ENCODE peak calls at places on chromosomes 6 and 20, in nine cellular contexts. One of them, this sample, is unnamed.

GRCh38 chr6:6314601-6315000 is 5.9 kb downstream of the F13A1 start:
- DNase-seq in left lung: no peak
- DNase-seq in fibroblast of mammary gland: no peak
- DNase-seq in lower lobe of right lung: no peak
- DNase-seq in HFFc6: no peak
- DNase-seq in cardiac fibroblast: no peak
- DNase-seq in MCF 10A: no peak
- DNase-seq in CD8-positive, alpha-beta T cell: no peak
- DNase-seq in upper lobe of right lung: no peak
- DNase-seq in this sample: no peak

GRCh38 chr6:105077592-105078463 is 102.0 kb downstream of the POPDC3 start:
- DNase-seq in left lung: no peak
- DNase-seq in fibroblast of mammary gland: peak; percentile 69
- DNase-seq in lower lobe of right lung: no peak
- DNase-seq in HFFc6: peak; percentile 47
- DNase-seq in cardiac fibroblast: peak; percentile 68
- DNase-seq in MCF 10A: peak; percentile 69
- DNase-seq in CD8-positive, alpha-beta T cell: no peak
- DNase-seq in upper lobe of right lung: no peak
- DNase-seq in this sample: no peak

GRCh38 chr6:33623895-33624381 is 2.8 kb downstream of the ITPR3 start:
- DNase-seq in left lung: no peak
- DNase-seq in fibroblast of mammary gland: no peak
- DNase-seq in lower lobe of right lung: no peak
- DNase-seq in HFFc6: no peak
- DNase-seq in cardiac fibroblast: no peak
- DNase-seq in MCF 10A: no peak
- DNase-seq in CD8-positive, alpha-beta T cell: no peak
- DNase-seq in upper lobe of right lung: no peak
- DNase-seq in this sample: no peak

GRCh38 chr20:23266530-23267398 is 83.8 kb upstream of the NXT1 start:
- DNase-seq in left lung: no peak
- DNase-seq in fibroblast of mammary gland: no peak
- DNase-seq in lower lobe of right lung: no peak
- DNase-seq in HFFc6: no peak
- DNase-seq in cardiac fibroblast: no peak
- DNase-seq in MCF 10A: no peak
- DNase-seq in CD8-positive, alpha-beta T cell: no peak
- DNase-seq in upper lobe of right lung: no peak
- DNase-seq in this sample: no peak

GRCh38 chr20:24470031-24470781 is 777 bp downstream of the SYNDIG1 start:
- DNase-seq in left lung: no peak
- DNase-seq in fibroblast of mammary gland: no peak
- DNase-seq in lower lobe of right lung: no peak
- DNase-seq in HFFc6: no peak
- DNase-seq in cardiac fibroblast: peak; percentile 1
- DNase-seq in MCF 10A: no peak
- DNase-seq in CD8-positive, alpha-beta T cell: no peak
- DNase-seq in upper lobe of right lung: no peak
- DNase-seq in this sample: no peak

GRCh38 chr6:143727035-143727434 is 49.3 kb downstream of the PHACTR2 start:
- DNase-seq in left lung: no peak
- DNase-seq in fibroblast of mammary gland: no peak
- DNase-seq in lower lobe of right lung: no peak
- DNase-seq in HFFc6: no peak
- DNase-seq in cardiac fibroblast: no peak
- DNase-seq in MCF 10A: no peak
- DNase-seq in CD8-positive, alpha-beta T cell: no peak
- DNase-seq in upper lobe of right lung: no peak
- DNase-seq in this sample: no peak

GRCh38 chr20:3121271-3121911 is 36.9 kb upstream of the AVP start:
- DNase-seq in left lung: no peak
- DNase-seq in fibroblast of mammary gland: no peak
- DNase-seq in lower lobe of right lung: no peak
- DNase-seq in HFFc6: no peak
- DNase-seq in cardiac fibroblast: no peak
- DNase-seq in MCF 10A: no peak
- DNase-seq in CD8-positive, alpha-beta T cell: peak; percentile 29
- DNase-seq in upper lobe of right lung: no peak
- DNase-seq in this sample: no peak

GRCh38 chr6:144033816-144034540 is 25.9 kb upstream of the PLAGL1 start:
- DNase-seq in left lung: no peak
- DNase-seq in fibroblast of mammary gland: peak; percentile 90
- DNase-seq in lower lobe of right lung: no peak
- DNase-seq in HFFc6: peak; percentile 80
- DNase-seq in cardiac fibroblast: peak; percentile 61
- DNase-seq in MCF 10A: peak; percentile 8
- DNase-seq in CD8-positive, alpha-beta T cell: no peak
- DNase-seq in upper lobe of right lung: no peak
- DNase-seq in this sample: no peak

GRCh38 chr20:53652090-53652858 is 58.6 kb upstream of the ZNF217 start:
- DNase-seq in left lung: no peak
- DNase-seq in fibroblast of mammary gland: peak; percentile 26
- DNase-seq in lower lobe of right lung: no peak
- DNase-seq in HFFc6: no peak
- DNase-seq in cardiac fibroblast: peak; percentile 32
- DNase-seq in MCF 10A: no peak
- DNase-seq in CD8-positive, alpha-beta T cell: no peak
- DNase-seq in upper lobe of right lung: no peak
- DNase-seq in this sample: no peak

GRCh38 chr20:60459212-60459611 is 501.0 kb downstream of the CDH26 start:
- DNase-seq in left lung: no peak
- DNase-seq in fibroblast of mammary gland: no peak
- DNase-seq in lower lobe of right lung: no peak
- DNase-seq in HFFc6: no peak
- DNase-seq in cardiac fibroblast: no peak
- DNase-seq in MCF 10A: no peak
- DNase-seq in CD8-positive, alpha-beta T cell: no peak
- DNase-seq in upper lobe of right lung: no peak
- DNase-seq in this sample: no peak

GRCh38 chr6:135094403-135094821 is 39.8 kb upstream of the HBS1L start:
- DNase-seq in left lung: no peak
- DNase-seq in fibroblast of mammary gland: peak; percentile 34
- DNase-seq in lower lobe of right lung: no peak
- DNase-seq in HFFc6: no peak
- DNase-seq in cardiac fibroblast: no peak
- DNase-seq in MCF 10A: peak; percentile 21
- DNase-seq in CD8-positive, alpha-beta T cell: peak; percentile 48
- DNase-seq in upper lobe of right lung: no peak
- DNase-seq in this sample: no peak

GRCh38 chr6:31702421-31702818 is 704 bp downstream of the ABHD16A start:
- DNase-seq in left lung: no peak
- DNase-seq in fibroblast of mammary gland: no peak
- DNase-seq in lower lobe of right lung: no peak
- DNase-seq in HFFc6: no peak
- DNase-seq in cardiac fibroblast: no peak
- DNase-seq in MCF 10A: peak; percentile 15
- DNase-seq in CD8-positive, alpha-beta T cell: no peak
- DNase-seq in upper lobe of right lung: no peak
- DNase-seq in this sample: no peak

GRCh38 chr6:31701666-31702420 is 1.3 kb downstream of the ABHD16A start:
- DNase-seq in left lung: no peak
- DNase-seq in fibroblast of mammary gland: peak; percentile 40
- DNase-seq in lower lobe of right lung: no peak
- DNase-seq in HFFc6: no peak
- DNase-seq in cardiac fibroblast: peak; percentile 33
- DNase-seq in MCF 10A: no peak
- DNase-seq in CD8-positive, alpha-beta T cell: no peak
- DNase-seq in upper lobe of right lung: no peak
- DNase-seq in this sample: no peak

GRCh38 chr6:31700716-31701401 is 2.3 kb downstream of the ABHD16A start:
- DNase-seq in left lung: no peak
- DNase-seq in fibroblast of mammary gland: no peak
- DNase-seq in lower lobe of right lung: no peak
- DNase-seq in HFFc6: no peak
- DNase-seq in cardiac fibroblast: no peak
- DNase-seq in MCF 10A: no peak
- DNase-seq in CD8-positive, alpha-beta T cell: no peak
- DNase-seq in upper lobe of right lung: no peak
- DNase-seq in this sample: no peak

GRCh38 chr6:31706599-31706998 is at the start of gene LY6G6F:
- DNase-seq in left lung: no peak
- DNase-seq in fibroblast of mammary gland: no peak
- DNase-seq in lower lobe of right lung: no peak
- DNase-seq in HFFc6: no peak
- DNase-seq in cardiac fibroblast: peak; percentile 69
- DNase-seq in MCF 10A: no peak
- DNase-seq in CD8-positive, alpha-beta T cell: no peak
- DNase-seq in upper lobe of right lung: no peak
- DNase-seq in this sample: no peak

GRCh38 chr6:31702819-31703716 is at the start of gene ABHD16A:
- DNase-seq in left lung: peak; percentile 99
- DNase-seq in fibroblast of mammary gland: peak; percentile 98
- DNase-seq in lower lobe of right lung: peak; percentile 100
- DNase-seq in HFFc6: peak; percentile 98
- DNase-seq in cardiac fibroblast: peak; percentile 99
- DNase-seq in MCF 10A: peak; percentile 98
- DNase-seq in CD8-positive, alpha-beta T cell: peak; percentile 98
- DNase-seq in upper lobe of right lung: peak; percentile 100
- DNase-seq in this sample: peak; percentile 97
- TF ChIP-seq CTCF in left lung: no peak
- TF ChIP-seq CTCF in fibroblast of mammary gland: no peak
- TF ChIP-seq CTCF in lower lobe of right lung: no peak
- TF ChIP-seq CTCF in HFFc6: peak; percentile 52
- TF ChIP-seq CTCF in cardiac fibroblast: no peak
- TF ChIP-seq CTCF in MCF 10A: no peak
- TF ChIP-seq CTCF in CD8-positive, alpha-beta T cell: no peak
- TF ChIP-seq CTCF in upper lobe of right lung: no peak
- TF ChIP-seq CTCF in this sample: no peak

GRCh38 chr20:32606107-32606506 is 21.0 kb upstream of the NOL4L start:
- DNase-seq in left lung: no peak
- DNase-seq in fibroblast of mammary gland: no peak
- DNase-seq in lower lobe of right lung: no peak
- DNase-seq in HFFc6: no peak
- DNase-seq in cardiac fibroblast: no peak
- DNase-seq in MCF 10A: no peak
- DNase-seq in CD8-positive, alpha-beta T cell: no peak
- DNase-seq in upper lobe of right lung: no peak
- DNase-seq in this sample: no peak
- TF ChIP-seq CTCF in left lung: no peak
- TF ChIP-seq CTCF in fibroblast of mammary gland: no peak
- TF ChIP-seq CTCF in lower lobe of right lung: no peak
- TF ChIP-seq CTCF in HFFc6: no peak
- TF ChIP-seq CTCF in cardiac fibroblast: no peak
- TF ChIP-seq CTCF in MCF 10A: no peak
- TF ChIP-seq CTCF in CD8-positive, alpha-beta T cell: no peak
- TF ChIP-seq CTCF in upper lobe of right lung: no peak
- TF ChIP-seq CTCF in this sample: no peak

DNA sequence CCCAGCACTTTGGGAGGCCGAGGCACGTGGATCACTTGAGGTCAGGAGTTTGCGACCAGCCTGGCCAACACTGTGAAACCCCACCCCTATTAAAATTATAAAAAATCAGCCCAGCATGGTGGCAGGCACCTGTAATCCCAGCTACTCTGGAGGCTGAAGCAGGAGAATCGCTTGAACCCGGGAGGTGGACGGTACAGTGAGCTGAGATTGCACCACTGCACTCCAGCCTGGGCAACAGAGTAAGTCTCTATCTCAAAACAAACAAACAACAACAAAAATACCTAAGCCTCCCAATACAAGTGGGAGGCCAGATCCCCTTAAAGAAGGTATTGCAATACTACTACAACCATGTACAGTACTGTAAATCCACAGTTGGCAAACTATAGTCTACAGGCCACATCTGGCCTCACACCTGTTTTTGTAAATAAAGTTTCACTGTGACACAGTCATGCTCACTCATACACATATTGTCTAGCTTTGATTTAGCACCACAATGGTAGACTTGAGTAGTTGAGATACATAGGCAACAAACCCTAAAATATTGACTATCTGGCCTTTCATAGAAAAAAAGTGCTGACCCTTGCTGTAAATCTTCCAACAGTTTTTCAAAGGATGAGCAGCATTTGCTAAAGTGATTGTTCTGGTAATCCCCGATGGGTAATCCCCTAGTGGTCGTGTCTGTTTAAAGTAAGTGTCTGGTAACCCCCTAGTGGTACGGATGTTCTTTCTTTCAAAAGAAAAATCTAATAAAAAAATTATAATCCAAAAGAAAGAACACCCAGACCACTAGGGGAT is 202.0 kb downstream of the RNGTT start:
- DNase-seq in left lung: no peak
- DNase-seq in fibroblast of mammary gland: no peak
- DNase-seq in lower lobe of right lung: no peak
- DNase-seq in HFFc6: no peak
- DNase-seq in cardiac fibroblast: no peak
- DNase-seq in MCF 10A: no peak
- DNase-seq in CD8-positive, alpha-beta T cell: no peak
- DNase-seq in upper lobe of right lung: no peak
- DNase-seq in this sample: no peak
- TF ChIP-seq CTCF in left lung: no peak
- TF ChIP-seq CTCF in fibroblast of mammary gland: no peak
- TF ChIP-seq CTCF in lower lobe of right lung: no peak
- TF ChIP-seq CTCF in HFFc6: peak; percentile 47
- TF ChIP-seq CTCF in cardiac fibroblast: no peak
- TF ChIP-seq CTCF in MCF 10A: no peak
- TF ChIP-seq CTCF in CD8-positive, alpha-beta T cell: no peak
- TF ChIP-seq CTCF in upper lobe of right lung: no peak
- TF ChIP-seq CTCF in this sample: no peak

GRCh38 chr6:148671085-148671484 is 75.7 kb upstream of the UST start:
- DNase-seq in left lung: no peak
- DNase-seq in fibroblast of mammary gland: no peak
- DNase-seq in lower lobe of right lung: no peak
- DNase-seq in HFFc6: no peak
- DNase-seq in cardiac fibroblast: no peak
- DNase-seq in MCF 10A: no peak
- DNase-seq in CD8-positive, alpha-beta T cell: no peak
- DNase-seq in upper lobe of right lung: no peak
- DNase-seq in this sample: no peak
- TF ChIP-seq CTCF in left lung: no peak
- TF ChIP-seq CTCF in fibroblast of mammary gland: no peak
- TF ChIP-seq CTCF in lower lobe of right lung: no peak
- TF ChIP-seq CTCF in HFFc6: no peak
- TF ChIP-seq CTCF in cardiac fibroblast: no peak
- TF ChIP-seq CTCF in MCF 10A: no peak
- TF ChIP-seq CTCF in CD8-positive, alpha-beta T cell: no peak
- TF ChIP-seq CTCF in upper lobe of right lung: no peak
- TF ChIP-seq CTCF in this sample: no peak

GRCh38 chr6:52162940-52163908 is 23.0 kb upstream of the IL17A start:
- DNase-seq in left lung: no peak
- DNase-seq in fibroblast of mammary gland: peak; percentile 44
- DNase-seq in lower lobe of right lung: no peak
- DNase-seq in HFFc6: peak; percentile 29
- DNase-seq in cardiac fibroblast: peak; percentile 8
- DNase-seq in MCF 10A: peak; percentile 59
- DNase-seq in CD8-positive, alpha-beta T cell: no peak
- DNase-seq in upper lobe of right lung: no peak
- DNase-seq in this sample: no peak
- TF ChIP-seq CTCF in left lung: peak; percentile 21
- TF ChIP-seq CTCF in fibroblast of mammary gland: peak; percentile 72
- TF ChIP-seq CTCF in lower lobe of right lung: peak; percentile 50
- TF ChIP-seq CTCF in HFFc6: peak; percentile 78
- TF ChIP-seq CTCF in cardiac fibroblast: peak; percentile 43
- TF ChIP-seq CTCF in MCF 10A: peak; percentile 86
- TF ChIP-seq CTCF in CD8-positive, alpha-beta T cell: peak; percentile 67
- TF ChIP-seq CTCF in upper lobe of right lung: peak; percentile 61
- TF ChIP-seq CTCF in this sample: peak; percentile 45

DNA sequence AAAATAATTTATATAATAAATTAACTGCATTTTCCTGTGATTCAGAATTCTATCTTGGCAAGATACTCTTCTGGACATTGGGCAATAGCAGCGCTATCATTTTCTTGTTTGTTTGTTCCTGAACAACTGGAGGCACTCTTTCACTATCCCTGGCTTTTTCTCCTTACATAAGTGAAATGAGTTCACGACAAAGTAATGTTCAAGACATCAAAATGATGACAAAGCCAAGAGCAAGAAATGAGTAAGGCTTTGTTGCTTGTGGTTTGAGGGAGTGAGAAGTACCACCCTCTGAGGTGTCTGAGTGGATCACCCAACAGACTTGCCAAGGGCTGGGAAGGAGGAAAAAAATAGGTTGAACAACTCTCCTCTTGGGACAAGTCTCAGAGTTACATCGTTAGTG is 466.6 kb upstream of the JAG1 start:
- DNase-seq in left lung: no peak
- DNase-seq in fibroblast of mammary gland: peak; percentile 97
- DNase-seq in lower lobe of right lung: no peak
- DNase-seq in HFFc6: peak; percentile 43
- DNase-seq in cardiac fibroblast: peak; percentile 91
- DNase-seq in MCF 10A: peak; percentile 84
- DNase-seq in CD8-positive, alpha-beta T cell: no peak
- DNase-seq in upper lobe of right lung: no peak
- DNase-seq in this sample: no peak
- TF ChIP-seq CTCF in left lung: no peak
- TF ChIP-seq CTCF in fibroblast of mammary gland: peak; percentile 7
- TF ChIP-seq CTCF in lower lobe of right lung: no peak
- TF ChIP-seq CTCF in HFFc6: no peak
- TF ChIP-seq CTCF in cardiac fibroblast: no peak
- TF ChIP-seq CTCF in MCF 10A: no peak
- TF ChIP-seq CTCF in CD8-positive, alpha-beta T cell: no peak
- TF ChIP-seq CTCF in upper lobe of right lung: no peak
- TF ChIP-seq CTCF in this sample: no peak